ENCODE peak calls at places on chromosomes 6 and 20, in five cellular contexts. One of them, this sample, is unnamed.

GRCh38 chr6:2999005-2999620 is 581 bp upstream of the NQO2 start:
- DNase-seq in testis: peak; percentile 58
- DNase-seq in NCI-H1105: no peak
- DNase-seq in DMS153: peak; percentile 19
- DNase-seq in A549: no peak
- DNase-seq in this sample: peak; percentile 83

GRCh38 chr6:143169440-143169839 is 108.8 kb downstream of the AIG1 start:
- DNase-seq in testis: no peak
- DNase-seq in NCI-H1105: no peak
- DNase-seq in DMS153: no peak
- DNase-seq in A549: no peak
- DNase-seq in this sample: no peak

GRCh38 chr6:36927691-36928546 is 26.6 kb upstream of the PI16 start:
- DNase-seq in testis: no peak
- DNase-seq in NCI-H1105: no peak
- DNase-seq in DMS153: no peak
- DNase-seq in A549: no peak
- DNase-seq in this sample: no peak

GRCh38 chr6:109867009-109867969 is 110.8 kb upstream of the GPR6 start:
- DNase-seq in testis: peak; percentile 94
- DNase-seq in NCI-H1105: no peak
- DNase-seq in DMS153: no peak
- DNase-seq in A549: no peak
- DNase-seq in this sample: no peak

GRCh38 chr20:29313481-29313880 is 1944.0 kb upstream of the DEFB115 start:
- DNase-seq in testis: no peak
- DNase-seq in NCI-H1105: no peak
- DNase-seq in DMS153: no peak
- DNase-seq in A549: no peak
- DNase-seq in this sample: no peak

GRCh38 chr20:61112515-61112914 is 139.5 kb upstream of the CDH4 start:
- DNase-seq in testis: no peak
- DNase-seq in NCI-H1105: no peak
- DNase-seq in DMS153: no peak
- DNase-seq in A549: no peak
- DNase-seq in this sample: no peak

GRCh38 chr6:147071786-147072185 is 132.4 kb upstream of the STXBP5 start:
- DNase-seq in testis: no peak
- DNase-seq in NCI-H1105: no peak
- DNase-seq in DMS153: no peak
- DNase-seq in A549: no peak
- DNase-seq in this sample: no peak

GRCh38 chr6:84086545-84087429 is 53.2 kb downstream of the MRAP2 start:
- DNase-seq in testis: no peak
- DNase-seq in NCI-H1105: no peak
- DNase-seq in DMS153: no peak
- DNase-seq in A549: no peak
- DNase-seq in this sample: no peak

GRCh38 chr6:122530440-122531046 is 58.9 kb upstream of the SERINC1 start:
- DNase-seq in testis: peak; percentile 75
- DNase-seq in NCI-H1105: peak; percentile 56
- DNase-seq in DMS153: peak; percentile 65
- DNase-seq in A549: peak; percentile 10
- DNase-seq in this sample: peak; percentile 29

GRCh38 chr6:69584913-69585729 is 211.7 kb downstream of the LMBRD1 start:
- DNase-seq in testis: no peak
- DNase-seq in NCI-H1105: no peak
- DNase-seq in DMS153: no peak
- DNase-seq in A549: no peak
- DNase-seq in this sample: no peak

GRCh38 chr20:50012282-50013263 is 29.8 kb downstream of the SNAI1 start:
- DNase-seq in testis: no peak
- DNase-seq in NCI-H1105: no peak
- DNase-seq in DMS153: no peak
- DNase-seq in A549: no peak
- DNase-seq in this sample: no peak

GRCh38 chr6:11309947-11310665 is 77.6 kb upstream of the NEDD9 start:
- DNase-seq in testis: no peak
- DNase-seq in NCI-H1105: no peak
- DNase-seq in DMS153: no peak
- DNase-seq in A549: no peak
- DNase-seq in this sample: no peak

GRCh38 chr6:44257007-44257752 is at the start of gene SLC35B2:
- DNase-seq in testis: peak; percentile 84
- DNase-seq in NCI-H1105: peak; percentile 73
- DNase-seq in DMS153: no peak
- DNase-seq in A549: peak; percentile 48
- DNase-seq in this sample: peak; percentile 79

GRCh38 chr20:34249291-34249690 is 8.1 kb downstream of the ASIP start:
- DNase-seq in testis: no peak
- DNase-seq in NCI-H1105: no peak
- DNase-seq in DMS153: no peak
- DNase-seq in A549: no peak
- DNase-seq in this sample: no peak

GRCh38 chr6:164124473-164124872 is 710.0 kb downstream of the QKI start:
- DNase-seq in testis: no peak
- DNase-seq in NCI-H1105: no peak
- DNase-seq in DMS153: no peak
- DNase-seq in A549: no peak
- DNase-seq in this sample: no peak

GRCh38 chr6:43386492-43386891 is 17.0 kb upstream of the ZNF318 start:
- DNase-seq in testis: no peak
- DNase-seq in NCI-H1105: peak; percentile 15
- DNase-seq in DMS153: no peak
- DNase-seq in A549: no peak
- DNase-seq in this sample: no peak

GRCh38 chr6:105250523-105250922 is 70.7 kb upstream of the POPDC3 start:
- DNase-seq in testis: no peak
- DNase-seq in NCI-H1105: no peak
- DNase-seq in DMS153: no peak
- DNase-seq in A549: no peak
- DNase-seq in this sample: no peak

This sample was measured in T1000.